ENCODE peak calls at places on chromosomes 4 and X, in eight cellular contexts. C, K, D, W, M, N, F and H are unnamed samples.

GRCh38 chr4:180767330-180767729 is 1475.9 kb upstream of the TENM3 start:
- DNase-seq in C (no peak), N (no peak), M (no peak), D (no peak), F (no peak), K (no peak), W (no peak), H (peak)

GRCh38 chr4:78129383-78130108 is 72.4 kb downstream of the FRAS1 start:
- DNase-seq in M (no peak), W (no peak), N (no peak), C (no peak), K (no peak), F (no peak), D (no peak), H (no peak)

GRCh38 chr4:5365071-5366008 is 314.1 kb downstream of the STK32B start:
- DNase-seq in M (no peak), W (peak), D (no peak), K (peak), C (no peak), F (peak), N (no peak), H (no peak)

GRCh38 chrX:50971390-50971789 is 60.9 kb downstream of the BMP15 start:
- DNase-seq in D (no peak), N (no peak), W (no peak), F (no peak), C (no peak), M (no peak), K (peak), H (no peak)

GRCh38 chr4:169484485-169484884 is 127.9 kb downstream of the NEK1 start:
- DNase-seq in C (no peak), M (no peak), N (no peak), W (no peak), K (no peak), D (no peak), F (no peak), H (no peak)

GRCh38 chr4:168856312-168856711 is 153.7 kb downstream of the CBR4 start:
- DNase-seq in W (no peak), N (no peak), F (no peak), D (no peak), C (no peak), K (no peak), M (no peak), H (no peak)

GRCh38 chr4:34814266-34814665 is 1430.0 kb downstream of the ARAP2 start:
- DNase-seq in M (no peak), C (no peak), N (no peak), K (no peak), F (peak), D (no peak), W (no peak), H (no peak)

GRCh38 chr4:8558080-8558960 is 21.9 kb upstream of the GPR78 start:
- DNase-seq in M (no peak), F (peak), N (no peak), W (no peak), C (no peak), D (no peak), K (no peak), H (no peak)

GRCh38 chr4:85756938-85757337 is 282.0 kb downstream of the ARHGAP24 start:
- DNase-seq in F (no peak), D (no peak), K (no peak), M (no peak), W (no peak), N (peak), C (no peak), H (no peak)

GRCh38 chr4:110364911-110365520 is 110.9 kb upstream of the ENPEP start:
- DNase-seq in F (no peak), N (no peak), D (no peak), C (no peak), M (no peak), K (no peak), W (no peak), H (no peak)

GRCh38 chr4:121277194-121278105 is 103.4 kb downstream of the QRFPR start:
- DNase-seq in K (peak), M (no peak), N (peak), W (no peak), F (no peak), C (no peak), D (no peak), H (no peak)

GRCh38 chr4:109044446-109044845 is 258.0 kb downstream of the COL25A1 start:
- DNase-seq in K (no peak), D (no peak), F (no peak), N (peak), M (no peak), C (no peak), W (no peak), H (no peak)

GRCh38 chrX:129717902-129718301 is 20.9 kb upstream of the XPNPEP2 start:
- DNase-seq in C (no peak), W (no peak), K (no peak), N (no peak), F (no peak), M (no peak), D (peak), H (no peak)

GRCh38 chrX:103919336-103919682 is 43.1 kb upstream of the TMSB15B start:
- DNase-seq in N (peak), M (no peak), C (no peak), W (no peak), K (no peak), D (no peak), F (no peak), H (peak)

GRCh38 chrX:23493941-23494374 is 159.3 kb downstream of the PTCHD1 start:
- DNase-seq in F (no peak), D (no peak), C (no peak), M (no peak), N (peak), W (no peak), K (peak), H (no peak)

GRCh38 chrX:154327026-154327820 is 31.6 kb downstream of the TKTL1 start:
- DNase-seq in C (peak), F (no peak), N (no peak), M (no peak), K (no peak), W (no peak), D (no peak), H (no peak)

GRCh38 chr4:125833-126232 is 1.5 kb downstream of the ZNF718 start:
- DNase-seq in W (no peak), F (no peak), M (no peak), N (no peak), C (no peak), D (no peak), K (no peak), H (no peak)

GRCh38 chr4:152356428-152357034 is 179.4 kb downstream of the FBXW7 start:
- DNase-seq in D (no peak), C (no peak), M (no peak), N (peak), K (no peak), W (no peak), F (no peak), H (no peak)

GRCh38 chr4:108555701-108556100 is 64.7 kb upstream of the RPL34 start:
- DNase-seq in F (no peak), C (no peak), W (no peak), K (no peak), M (no peak), D (no peak), N (peak), H (no peak)

GRCh38 chrX:15384304-15384703 is at the start of gene VEGFD:
- DNase-seq in M (no peak), W (no peak), N (no peak), C (no peak), F (no peak), D (no peak), K (no peak), H (no peak)

GRCh38 chr4:16779028-16779675 is 119.3 kb downstream of the LDB2 start:
- DNase-seq in F (no peak), M (no peak), N (no peak), K (no peak), C (no peak), D (no peak), W (no peak), H (no peak)

GRCh38 chrX:50093627-50094026 is 107.2 kb downstream of the AKAP4 start:
- DNase-seq in N (no peak), W (no peak), D (no peak), M (no peak), C (no peak), K (no peak), F (no peak), H (no peak)

GRCh38 chr4:101346562-101347266 is 612 bp downstream of the PPP3CA start:
- DNase-seq in D (peak), C (peak), M (peak), N (peak), W (no peak), K (no peak), F (no peak), H (no peak)

GRCh38 chrX:82218361-82218760 is 1016.5 kb downstream of the SH3BGRL start:
- DNase-seq in F (no peak), C (no peak), W (no peak), M (no peak), D (no peak), K (no peak), N (peak), H (peak)

GRCh38 chr4:187598246-187598645 is 397.3 kb upstream of the ZFP42 start:
- DNase-seq in W (no peak), D (no peak), F (no peak), C (no peak), K (no peak), N (no peak), M (no peak), H (no peak)

GRCh38 chrX:101550362-101550761 is at the start of gene ARMCX1:
- DNase-seq in C (peak), K (no peak), N (peak), D (peak), F (peak), M (peak), W (peak), H (peak)

GRCh38 chrX:24563291-24564010 is 83.7 kb downstream of the PCYT1B start:
- DNase-seq in F (no peak), N (no peak), C (no peak), M (no peak), W (no peak), K (no peak), D (no peak), H (no peak)